ENCODE peak calls at places on chromosomes 2 and 18, in nine cellular contexts. One of them, this sample, is unnamed.

GRCh38 chr18:7090771-7091170 is 26.8 kb downstream of the LAMA1 start:
- DNase-seq in lower lobe of right lung: no peak
- DNase-seq in stimulated activated CD4-positive, alpha-beta T cell treated with anti-CD3 and anti-CD28 coated beads, Interleukin-15, amount 100 ng/mL, for 1 hour: no peak
- DNase-seq in left ventricle myocardium inferior: no peak
- DNase-seq in GM23248: no peak
- DNase-seq in stimulated activated CD8-positive, alpha-beta memory T cell treated with anti-CD3 and anti-CD28 coated beads, Interleukin-12 subunit alpha, Interleukin-12 subunit beta, amount 100 ng/mL, for 4 hours: no peak
- DNase-seq in hepatocyte: no peak
- DNase-seq in fibroblast of villous mesenchyme: peak
- DNase-seq in cerebellum: no peak
- DNase-seq in this sample: no peak

GRCh38 chr2:99974966-99975365 is 167.4 kb downstream of the AFF3 start:
- DNase-seq in fibroblast of villous mesenchyme: no peak
- DNase-seq in cerebellum: no peak
- DNase-seq in lower lobe of right lung: no peak
- DNase-seq in hepatocyte: no peak
- DNase-seq in left ventricle myocardium inferior: no peak
- DNase-seq in stimulated activated CD8-positive, alpha-beta memory T cell treated with anti-CD3 and anti-CD28 coated beads, Interleukin-12 subunit alpha, Interleukin-12 subunit beta, amount 100 ng/mL, for 4 hours: no peak
- DNase-seq in GM23248: peak
- DNase-seq in stimulated activated CD4-positive, alpha-beta T cell treated with anti-CD3 and anti-CD28 coated beads, Interleukin-15, amount 100 ng/mL, for 1 hour: no peak
- DNase-seq in this sample: no peak

GRCh38 chr2:197096649-197097048 is 170.1 kb upstream of the PGAP1 start:
- DNase-seq in stimulated activated CD4-positive, alpha-beta T cell treated with anti-CD3 and anti-CD28 coated beads, Interleukin-15, amount 100 ng/mL, for 1 hour: no peak
- DNase-seq in stimulated activated CD8-positive, alpha-beta memory T cell treated with anti-CD3 and anti-CD28 coated beads, Interleukin-12 subunit alpha, Interleukin-12 subunit beta, amount 100 ng/mL, for 4 hours: no peak
- DNase-seq in fibroblast of villous mesenchyme: no peak
- DNase-seq in GM23248: no peak
- DNase-seq in cerebellum: no peak
- DNase-seq in hepatocyte: no peak
- DNase-seq in left ventricle myocardium inferior: no peak
- DNase-seq in lower lobe of right lung: no peak
- DNase-seq in this sample: no peak

GRCh38 chr2:165015052-165015642 is 59.8 kb upstream of the SLC38A11 start:
- DNase-seq in cerebellum: peak
- DNase-seq in lower lobe of right lung: peak
- DNase-seq in fibroblast of villous mesenchyme: peak
- DNase-seq in hepatocyte: peak
- DNase-seq in stimulated activated CD4-positive, alpha-beta T cell treated with anti-CD3 and anti-CD28 coated beads, Interleukin-15, amount 100 ng/mL, for 1 hour: no peak
- DNase-seq in left ventricle myocardium inferior: peak
- DNase-seq in GM23248: peak
- DNase-seq in stimulated activated CD8-positive, alpha-beta memory T cell treated with anti-CD3 and anti-CD28 coated beads, Interleukin-12 subunit alpha, Interleukin-12 subunit beta, amount 100 ng/mL, for 4 hours: no peak
- DNase-seq in this sample: peak

GRCh38 chr2:10834300-10834699 is 21.7 kb upstream of the PDIA6 start:
- DNase-seq in GM23248: no peak
- DNase-seq in stimulated activated CD8-positive, alpha-beta memory T cell treated with anti-CD3 and anti-CD28 coated beads, Interleukin-12 subunit alpha, Interleukin-12 subunit beta, amount 100 ng/mL, for 4 hours: no peak
- DNase-seq in hepatocyte: no peak
- DNase-seq in fibroblast of villous mesenchyme: no peak
- DNase-seq in cerebellum: no peak
- DNase-seq in left ventricle myocardium inferior: no peak
- DNase-seq in lower lobe of right lung: no peak
- DNase-seq in stimulated activated CD4-positive, alpha-beta T cell treated with anti-CD3 and anti-CD28 coated beads, Interleukin-15, amount 100 ng/mL, for 1 hour: no peak
- DNase-seq in this sample: no peak

GRCh38 chr2:146652311-146652710 is 1192.5 kb upstream of the ACVR2A start:
- DNase-seq in stimulated activated CD8-positive, alpha-beta memory T cell treated with anti-CD3 and anti-CD28 coated beads, Interleukin-12 subunit alpha, Interleukin-12 subunit beta, amount 100 ng/mL, for 4 hours: no peak
- DNase-seq in GM23248: peak
- DNase-seq in hepatocyte: no peak
- DNase-seq in stimulated activated CD4-positive, alpha-beta T cell treated with anti-CD3 and anti-CD28 coated beads, Interleukin-15, amount 100 ng/mL, for 1 hour: no peak
- DNase-seq in lower lobe of right lung: no peak
- DNase-seq in fibroblast of villous mesenchyme: peak
- DNase-seq in cerebellum: no peak
- DNase-seq in left ventricle myocardium inferior: no peak
- DNase-seq in this sample: no peak

GRCh38 chr2:99112617-99113016 is 28.9 kb upstream of the C2orf15 start:
- DNase-seq in stimulated activated CD8-positive, alpha-beta memory T cell treated with anti-CD3 and anti-CD28 coated beads, Interleukin-12 subunit alpha, Interleukin-12 subunit beta, amount 100 ng/mL, for 4 hours: no peak
- DNase-seq in hepatocyte: no peak
- DNase-seq in lower lobe of right lung: no peak
- DNase-seq in stimulated activated CD4-positive, alpha-beta T cell treated with anti-CD3 and anti-CD28 coated beads, Interleukin-15, amount 100 ng/mL, for 1 hour: no peak
- DNase-seq in cerebellum: no peak
- DNase-seq in fibroblast of villous mesenchyme: no peak
- DNase-seq in GM23248: no peak
- DNase-seq in left ventricle myocardium inferior: no peak
- DNase-seq in this sample: no peak

GRCh38 chr2:48346124-48346536 is 183.8 kb upstream of the STON1 start:
- DNase-seq in fibroblast of villous mesenchyme: peak
- DNase-seq in left ventricle myocardium inferior: peak
- DNase-seq in GM23248: peak
- DNase-seq in stimulated activated CD4-positive, alpha-beta T cell treated with anti-CD3 and anti-CD28 coated beads, Interleukin-15, amount 100 ng/mL, for 1 hour: no peak
- DNase-seq in hepatocyte: peak
- DNase-seq in lower lobe of right lung: peak
- DNase-seq in cerebellum: peak
- DNase-seq in stimulated activated CD8-positive, alpha-beta memory T cell treated with anti-CD3 and anti-CD28 coated beads, Interleukin-12 subunit alpha, Interleukin-12 subunit beta, amount 100 ng/mL, for 4 hours: no peak
- DNase-seq in this sample: peak

GRCh38 chr2:71536311-71536710 is 83.0 kb downstream of the DYSF start:
- DNase-seq in fibroblast of villous mesenchyme: peak
- DNase-seq in lower lobe of right lung: no peak
- DNase-seq in cerebellum: no peak
- DNase-seq in stimulated activated CD8-positive, alpha-beta memory T cell treated with anti-CD3 and anti-CD28 coated beads, Interleukin-12 subunit alpha, Interleukin-12 subunit beta, amount 100 ng/mL, for 4 hours: no peak
- DNase-seq in left ventricle myocardium inferior: no peak
- DNase-seq in hepatocyte: no peak
- DNase-seq in GM23248: peak
- DNase-seq in stimulated activated CD4-positive, alpha-beta T cell treated with anti-CD3 and anti-CD28 coated beads, Interleukin-15, amount 100 ng/mL, for 1 hour: no peak
- DNase-seq in this sample: no peak

GRCh38 chr2:19873014-19873413 is 28.8 kb downstream of the TTC32 start:
- DNase-seq in hepatocyte: no peak
- DNase-seq in stimulated activated CD8-positive, alpha-beta memory T cell treated with anti-CD3 and anti-CD28 coated beads, Interleukin-12 subunit alpha, Interleukin-12 subunit beta, amount 100 ng/mL, for 4 hours: no peak
- DNase-seq in fibroblast of villous mesenchyme: no peak
- DNase-seq in cerebellum: no peak
- DNase-seq in left ventricle myocardium inferior: no peak
- DNase-seq in lower lobe of right lung: no peak
- DNase-seq in stimulated activated CD4-positive, alpha-beta T cell treated with anti-CD3 and anti-CD28 coated beads, Interleukin-15, amount 100 ng/mL, for 1 hour: no peak
- DNase-seq in GM23248: no peak
- DNase-seq in this sample: no peak

GRCh38 chr2:179234658-179235240 is 29.9 kb downstream of the SESTD1 start:
- DNase-seq in fibroblast of villous mesenchyme: no peak
- DNase-seq in stimulated activated CD8-positive, alpha-beta memory T cell treated with anti-CD3 and anti-CD28 coated beads, Interleukin-12 subunit alpha, Interleukin-12 subunit beta, amount 100 ng/mL, for 4 hours: no peak
- DNase-seq in hepatocyte: no peak
- DNase-seq in GM23248: no peak
- DNase-seq in cerebellum: no peak
- DNase-seq in stimulated activated CD4-positive, alpha-beta T cell treated with anti-CD3 and anti-CD28 coated beads, Interleukin-15, amount 100 ng/mL, for 1 hour: no peak
- DNase-seq in left ventricle myocardium inferior: no peak
- DNase-seq in lower lobe of right lung: no peak
- DNase-seq in this sample: no peak

GRCh38 chr2:64988420-64989125 is 626 bp upstream of the SLC1A4 start:
- DNase-seq in cerebellum: peak
- DNase-seq in GM23248: peak
- DNase-seq in stimulated activated CD8-positive, alpha-beta memory T cell treated with anti-CD3 and anti-CD28 coated beads, Interleukin-12 subunit alpha, Interleukin-12 subunit beta, amount 100 ng/mL, for 4 hours: peak
- DNase-seq in fibroblast of villous mesenchyme: peak
- DNase-seq in stimulated activated CD4-positive, alpha-beta T cell treated with anti-CD3 and anti-CD28 coated beads, Interleukin-15, amount 100 ng/mL, for 1 hour: peak
- DNase-seq in lower lobe of right lung: peak
- DNase-seq in hepatocyte: peak
- DNase-seq in left ventricle myocardium inferior: peak
- DNase-seq in this sample: peak

GRCh38 chr2:154952346-154953010 is 254.0 kb downstream of the KCNJ3 start:
- DNase-seq in stimulated activated CD8-positive, alpha-beta memory T cell treated with anti-CD3 and anti-CD28 coated beads, Interleukin-12 subunit alpha, Interleukin-12 subunit beta, amount 100 ng/mL, for 4 hours: no peak
- DNase-seq in hepatocyte: no peak
- DNase-seq in GM23248: no peak
- DNase-seq in cerebellum: peak
- DNase-seq in left ventricle myocardium inferior: no peak
- DNase-seq in stimulated activated CD4-positive, alpha-beta T cell treated with anti-CD3 and anti-CD28 coated beads, Interleukin-15, amount 100 ng/mL, for 1 hour: no peak
- DNase-seq in lower lobe of right lung: no peak
- DNase-seq in fibroblast of villous mesenchyme: no peak
- DNase-seq in this sample: no peak

GRCh38 chr18:23977709-23978483 is 36.7 kb upstream of the TTC39C start:
- DNase-seq in fibroblast of villous mesenchyme: peak
- DNase-seq in left ventricle myocardium inferior: no peak
- DNase-seq in cerebellum: no peak
- DNase-seq in GM23248: peak
- DNase-seq in lower lobe of right lung: no peak
- DNase-seq in stimulated activated CD8-positive, alpha-beta memory T cell treated with anti-CD3 and anti-CD28 coated beads, Interleukin-12 subunit alpha, Interleukin-12 subunit beta, amount 100 ng/mL, for 4 hours: no peak
- DNase-seq in stimulated activated CD4-positive, alpha-beta T cell treated with anti-CD3 and anti-CD28 coated beads, Interleukin-15, amount 100 ng/mL, for 1 hour: no peak
- DNase-seq in hepatocyte: peak
- DNase-seq in this sample: no peak

GRCh38 chr2:236109061-236109460 is 59.1 kb downstream of the GBX2 start:
- DNase-seq in cerebellum: no peak
- DNase-seq in fibroblast of villous mesenchyme: no peak
- DNase-seq in left ventricle myocardium inferior: no peak
- DNase-seq in stimulated activated CD8-positive, alpha-beta memory T cell treated with anti-CD3 and anti-CD28 coated beads, Interleukin-12 subunit alpha, Interleukin-12 subunit beta, amount 100 ng/mL, for 4 hours: no peak
- DNase-seq in stimulated activated CD4-positive, alpha-beta T cell treated with anti-CD3 and anti-CD28 coated beads, Interleukin-15, amount 100 ng/mL, for 1 hour: no peak
- DNase-seq in hepatocyte: no peak
- DNase-seq in lower lobe of right lung: no peak
- DNase-seq in GM23248: no peak
- DNase-seq in this sample: no peak

GRCh38 chr2:5727242-5727641 is 35.1 kb downstream of the SOX11 start:
- DNase-seq in GM23248: no peak
- DNase-seq in stimulated activated CD4-positive, alpha-beta T cell treated with anti-CD3 and anti-CD28 coated beads, Interleukin-15, amount 100 ng/mL, for 1 hour: no peak
- DNase-seq in lower lobe of right lung: no peak
- DNase-seq in stimulated activated CD8-positive, alpha-beta memory T cell treated with anti-CD3 and anti-CD28 coated beads, Interleukin-12 subunit alpha, Interleukin-12 subunit beta, amount 100 ng/mL, for 4 hours: no peak
- DNase-seq in left ventricle myocardium inferior: no peak
- DNase-seq in hepatocyte: no peak
- DNase-seq in fibroblast of villous mesenchyme: no peak
- DNase-seq in cerebellum: no peak
- DNase-seq in this sample: no peak

GRCh38 chr18:45557296-45557695 is 58.0 kb upstream of the SLC14A2 start:
- DNase-seq in stimulated activated CD8-positive, alpha-beta memory T cell treated with anti-CD3 and anti-CD28 coated beads, Interleukin-12 subunit alpha, Interleukin-12 subunit beta, amount 100 ng/mL, for 4 hours: no peak
- DNase-seq in left ventricle myocardium inferior: no peak
- DNase-seq in GM23248: peak
- DNase-seq in lower lobe of right lung: no peak
- DNase-seq in fibroblast of villous mesenchyme: no peak
- DNase-seq in cerebellum: no peak
- DNase-seq in stimulated activated CD4-positive, alpha-beta T cell treated with anti-CD3 and anti-CD28 coated beads, Interleukin-15, amount 100 ng/mL, for 1 hour: no peak
- DNase-seq in hepatocyte: no peak
- DNase-seq in this sample: no peak

GRCh38 chr18:8701546-8702118 is 3.7 kb upstream of the MTCL1 start:
- DNase-seq in left ventricle myocardium inferior: no peak
- DNase-seq in cerebellum: no peak
- DNase-seq in GM23248: peak
- DNase-seq in fibroblast of villous mesenchyme: peak
- DNase-seq in stimulated activated CD8-positive, alpha-beta memory T cell treated with anti-CD3 and anti-CD28 coated beads, Interleukin-12 subunit alpha, Interleukin-12 subunit beta, amount 100 ng/mL, for 4 hours: no peak
- DNase-seq in hepatocyte: peak
- DNase-seq in lower lobe of right lung: no peak
- DNase-seq in stimulated activated CD4-positive, alpha-beta T cell treated with anti-CD3 and anti-CD28 coated beads, Interleukin-15, amount 100 ng/mL, for 1 hour: no peak
- DNase-seq in this sample: no peak

GRCh38 chr2:94978917-94979316 is 46.6 kb upstream of the MAL start:
- DNase-seq in fibroblast of villous mesenchyme: no peak
- DNase-seq in left ventricle myocardium inferior: no peak
- DNase-seq in GM23248: no peak
- DNase-seq in lower lobe of right lung: no peak
- DNase-seq in cerebellum: no peak
- DNase-seq in stimulated activated CD4-positive, alpha-beta T cell treated with anti-CD3 and anti-CD28 coated beads, Interleukin-15, amount 100 ng/mL, for 1 hour: no peak
- DNase-seq in hepatocyte: no peak
- DNase-seq in stimulated activated CD8-positive, alpha-beta memory T cell treated with anti-CD3 and anti-CD28 coated beads, Interleukin-12 subunit alpha, Interleukin-12 subunit beta, amount 100 ng/mL, for 4 hours: no peak
- DNase-seq in this sample: no peak

GRCh38 chr2:155574941-155575340 is 757.6 kb downstream of the NR4A2 start:
- DNase-seq in stimulated activated CD4-positive, alpha-beta T cell treated with anti-CD3 and anti-CD28 coated beads, Interleukin-15, amount 100 ng/mL, for 1 hour: no peak
- DNase-seq in GM23248: no peak
- DNase-seq in lower lobe of right lung: no peak
- DNase-seq in hepatocyte: no peak
- DNase-seq in left ventricle myocardium inferior: no peak
- DNase-seq in cerebellum: no peak
- DNase-seq in stimulated activated CD8-positive, alpha-beta memory T cell treated with anti-CD3 and anti-CD28 coated beads, Interleukin-12 subunit alpha, Interleukin-12 subunit beta, amount 100 ng/mL, for 4 hours: no peak
- DNase-seq in fibroblast of villous mesenchyme: no peak
- DNase-seq in this sample: no peak

GRCh38 chr2:225748606-225749005 is 349.1 kb downstream of the NYAP2 start:
- DNase-seq in lower lobe of right lung: no peak
- DNase-seq in fibroblast of villous mesenchyme: no peak
- DNase-seq in GM23248: no peak
- DNase-seq in stimulated activated CD4-positive, alpha-beta T cell treated with anti-CD3 and anti-CD28 coated beads, Interleukin-15, amount 100 ng/mL, for 1 hour: no peak
- DNase-seq in left ventricle myocardium inferior: no peak
- DNase-seq in hepatocyte: no peak
- DNase-seq in stimulated activated CD8-positive, alpha-beta memory T cell treated with anti-CD3 and anti-CD28 coated beads, Interleukin-12 subunit alpha, Interleukin-12 subunit beta, amount 100 ng/mL, for 4 hours: no peak
- DNase-seq in cerebellum: no peak
- DNase-seq in this sample: no peak

GRCh38 chr2:239214725-239215124 is 186.1 kb downstream of the HDAC4 start:
- DNase-seq in cerebellum: no peak
- DNase-seq in fibroblast of villous mesenchyme: no peak
- DNase-seq in lower lobe of right lung: no peak
- DNase-seq in hepatocyte: no peak
- DNase-seq in GM23248: no peak
- DNase-seq in stimulated activated CD8-positive, alpha-beta memory T cell treated with anti-CD3 and anti-CD28 coated beads, Interleukin-12 subunit alpha, Interleukin-12 subunit beta, amount 100 ng/mL, for 4 hours: no peak
- DNase-seq in left ventricle myocardium inferior: no peak
- DNase-seq in stimulated activated CD4-positive, alpha-beta T cell treated with anti-CD3 and anti-CD28 coated beads, Interleukin-15, amount 100 ng/mL, for 1 hour: no peak
- DNase-seq in this sample: no peak

GRCh38 chr2:33620-34019 is 12.7 kb downstream of the FAM110C start:
- DNase-seq in lower lobe of right lung: no peak
- DNase-seq in stimulated activated CD8-positive, alpha-beta memory T cell treated with anti-CD3 and anti-CD28 coated beads, Interleukin-12 subunit alpha, Interleukin-12 subunit beta, amount 100 ng/mL, for 4 hours: no peak
- DNase-seq in fibroblast of villous mesenchyme: no peak
- DNase-seq in cerebellum: no peak
- DNase-seq in left ventricle myocardium inferior: no peak
- DNase-seq in hepatocyte: peak
- DNase-seq in GM23248: no peak
- DNase-seq in stimulated activated CD4-positive, alpha-beta T cell treated with anti-CD3 and anti-CD28 coated beads, Interleukin-15, amount 100 ng/mL, for 1 hour: no peak
- DNase-seq in this sample: no peak

GRCh38 chr2:66532972-66533868 is 98.3 kb downstream of the MEIS1 start:
- DNase-seq in stimulated activated CD8-positive, alpha-beta memory T cell treated with anti-CD3 and anti-CD28 coated beads, Interleukin-12 subunit alpha, Interleukin-12 subunit beta, amount 100 ng/mL, for 4 hours: no peak
- DNase-seq in GM23248: no peak
- DNase-seq in stimulated activated CD4-positive, alpha-beta T cell treated with anti-CD3 and anti-CD28 coated beads, Interleukin-15, amount 100 ng/mL, for 1 hour: no peak
- DNase-seq in fibroblast of villous mesenchyme: no peak
- DNase-seq in lower lobe of right lung: no peak
- DNase-seq in left ventricle myocardium inferior: no peak
- DNase-seq in cerebellum: peak
- DNase-seq in hepatocyte: no peak
- DNase-seq in this sample: no peak

GRCh38 chr2:150234787-150235512 is 252.5 kb downstream of the RND3 start:
- DNase-seq in stimulated activated CD8-positive, alpha-beta memory T cell treated with anti-CD3 and anti-CD28 coated beads, Interleukin-12 subunit alpha, Interleukin-12 subunit beta, amount 100 ng/mL, for 4 hours: no peak
- DNase-seq in cerebellum: no peak
- DNase-seq in stimulated activated CD4-positive, alpha-beta T cell treated with anti-CD3 and anti-CD28 coated beads, Interleukin-15, amount 100 ng/mL, for 1 hour: no peak
- DNase-seq in fibroblast of villous mesenchyme: peak
- DNase-seq in lower lobe of right lung: no peak
- DNase-seq in hepatocyte: no peak
- DNase-seq in GM23248: peak
- DNase-seq in left ventricle myocardium inferior: no peak
- DNase-seq in this sample: no peak

GRCh38 chr2:172021074-172021931 is 21.6 kb downstream of the METAP1D start:
- DNase-seq in GM23248: no peak
- DNase-seq in stimulated activated CD8-positive, alpha-beta memory T cell treated with anti-CD3 and anti-CD28 coated beads, Interleukin-12 subunit alpha, Interleukin-12 subunit beta, amount 100 ng/mL, for 4 hours: no peak
- DNase-seq in lower lobe of right lung: no peak
- DNase-seq in left ventricle myocardium inferior: no peak
- DNase-seq in stimulated activated CD4-positive, alpha-beta T cell treated with anti-CD3 and anti-CD28 coated beads, Interleukin-15, amount 100 ng/mL, for 1 hour: no peak
- DNase-seq in cerebellum: no peak
- DNase-seq in hepatocyte: peak
- DNase-seq in fibroblast of villous mesenchyme: no peak
- DNase-seq in this sample: no peak

This sample was measured in left cardiac atrium.